ENCODE peak calls at places on chromosomes 3 and 15, in six cellular contexts. U is omental fat pad, Q is AG09309, V is body of pancreas, C is astrocyte of the cerebellum, P is GM06990. B is an unnamed sample.

GRCh38 chr3:18349197-18349798 is 75.8 kb downstream of the SATB1 start:
- DNase-seq in P (no peak), C (no peak), V (no peak), U (no peak), Q (no peak), B (no peak)

GRCh38 chr3:193885832-193886231 is 250.1 kb upstream of the HES1 start:
- DNase-seq in U (no peak), V (no peak), Q (no peak), P (no peak), C (no peak), B (no peak)

GRCh38 chr3:111851511-111851954 is 7.5 kb upstream of the PHLDB2 start:
- DNase-seq in U (no peak), V (no peak), P (no peak), C (no peak), Q (peak; percentile 34), B (no peak)

GRCh38 chr3:15646924-15647511 is 45.5 kb downstream of the BTD start:
- DNase-seq in C (peak; percentile 99), P (no peak), Q (peak; percentile 98), U (peak; percentile 42), V (peak; percentile 66), B (no peak)

GRCh38 chr3:45309876-45310275 is 78.5 kb upstream of the LARS2 start:
- DNase-seq in V (no peak), P (no peak), U (no peak), C (no peak), Q (no peak), B (no peak)

GRCh38 chr15:38154837-38155236 is 97.8 kb upstream of the SPRED1 start:
- DNase-seq in Q (no peak), C (no peak), V (no peak), P (no peak), U (no peak), B (no peak)

GRCh38 chr15:31554261-31554660 is 227.6 kb downstream of the KLF13 start:
- DNase-seq in P (no peak), C (peak; percentile 91), Q (peak; percentile 62), V (no peak), U (no peak), B (no peak)

GRCh38 chr15:74431645-74432044 is 2.1 kb downstream of the SEMA7A start:
- DNase-seq in C (no peak), U (no peak), P (no peak), Q (no peak), V (no peak), B (peak; percentile 25)

GRCh38 chr15:85927936-85928537 is 133.3 kb upstream of the KLHL25 start:
- DNase-seq in P (no peak), C (no peak), Q (no peak), V (no peak), U (no peak), B (no peak)

GRCh38 chr15:38647683-38648082 is 83.1 kb upstream of the RASGRP1 start:
- DNase-seq in V (no peak), P (no peak), Q (no peak), U (no peak), C (no peak), B (no peak)

GRCh38 chr3:142319094-142319493 is 93.7 kb upstream of the GK5 start:
- DNase-seq in P (no peak), C (no peak), U (no peak), V (no peak), Q (peak; percentile 13), B (no peak)

GRCh38 chr3:120470870-120471269 is 20.1 kb upstream of the FSTL1 start:
- DNase-seq in Q (no peak), V (no peak), U (no peak), C (no peak), P (no peak), B (no peak)

GRCh38 chr3:36394176-36394575 is 13.9 kb downstream of the STAC start:
- DNase-seq in C (no peak), V (no peak), P (no peak), Q (peak; percentile 27), U (no peak), B (no peak)

GRCh38 chr3:46312996-46313395 is 40.9 kb upstream of the CCR2 start:
- DNase-seq in V (no peak), Q (peak; percentile 11), C (no peak), P (no peak), U (peak; percentile 50), B (no peak)

GRCh38 chr3:117246771-117247555 is 537.4 kb downstream of the TUSC7 start:
- DNase-seq in U (no peak), P (no peak), Q (no peak), V (no peak), C (no peak), B (no peak)

GRCh38 chr3:25259871-25260270 is 168.2 kb upstream of the RARB start:
- DNase-seq in P (no peak), V (no peak), Q (no peak), C (peak; percentile 81), U (no peak), B (no peak)

GRCh38 chr15:38905634-38906033 is 341.0 kb upstream of the RASGRP1 start:
- DNase-seq in V (no peak), C (no peak), U (no peak), Q (no peak), P (no peak), B (no peak)

GRCh38 chr3:29144807-29145206 is 136.1 kb upstream of the RBMS3 start:
- DNase-seq in C (peak; percentile 6), P (no peak), U (no peak), V (peak; percentile 13), Q (peak; percentile 8), B (no peak)

GRCh38 chr15:90679959-90680358 is 37.2 kb upstream of the BLM start:
- DNase-seq in V (no peak), P (no peak), Q (no peak), U (no peak), C (no peak), B (no peak)

GRCh38 chr15:92068121-92068520 is 214.6 kb downstream of the SLCO3A1 start:
- DNase-seq in P (no peak), U (no peak), Q (no peak), V (no peak), C (no peak), B (no peak)

GRCh38 chr3:143699351-143699750 is 148.9 kb downstream of the SLC9A9 start:
- DNase-seq in C (no peak), P (no peak), V (no peak), Q (no peak), U (no peak), B (no peak)

GRCh38 chr3:150434263-150434662 is 26.2 kb downstream of the TSC22D2 start:
- DNase-seq in P (no peak), V (no peak), C (no peak), U (no peak), Q (no peak), B (no peak)

GRCh38 chr3:128383316-128384235 is 83.1 kb downstream of the DNAJB8 start:
- DNase-seq in U (peak; percentile 64), Q (no peak), P (no peak), C (no peak), V (peak; percentile 91), B (no peak)

GRCh38 chr15:61908241-61908640 is 152.0 kb downstream of the VPS13C start:
- DNase-seq in V (no peak), P (no peak), Q (no peak), U (no peak), C (no peak), B (no peak)
- TF ChIP-seq CTCF in V (no peak), P (no peak), Q (no peak), U (no peak), C (no peak), B (no peak)

GRCh38 chr3:138437281-138437680 is 2.9 kb downstream of the ESYT3 start:
- DNase-seq in U (no peak), Q (no peak), C (no peak), V (no peak), P (no peak), B (no peak)

GRCh38 chr3:138435840-138436239 is 1.4 kb downstream of the ESYT3 start:
- DNase-seq in C (no peak), P (no peak), Q (no peak), U (no peak), V (no peak), B (no peak)

GRCh38 chr3:138434276-138434874 is at the start of gene ESYT3:
- DNase-seq in P (peak; percentile 24), Q (no peak), C (no peak), V (peak; percentile 92), U (no peak), B (peak; percentile 54)

GRCh38 chr3:138433892-138434275 is 532 bp upstream of the ESYT3 start:
- DNase-seq in V (no peak), C (no peak), Q (no peak), U (no peak), P (no peak), B (no peak)

DNA sequence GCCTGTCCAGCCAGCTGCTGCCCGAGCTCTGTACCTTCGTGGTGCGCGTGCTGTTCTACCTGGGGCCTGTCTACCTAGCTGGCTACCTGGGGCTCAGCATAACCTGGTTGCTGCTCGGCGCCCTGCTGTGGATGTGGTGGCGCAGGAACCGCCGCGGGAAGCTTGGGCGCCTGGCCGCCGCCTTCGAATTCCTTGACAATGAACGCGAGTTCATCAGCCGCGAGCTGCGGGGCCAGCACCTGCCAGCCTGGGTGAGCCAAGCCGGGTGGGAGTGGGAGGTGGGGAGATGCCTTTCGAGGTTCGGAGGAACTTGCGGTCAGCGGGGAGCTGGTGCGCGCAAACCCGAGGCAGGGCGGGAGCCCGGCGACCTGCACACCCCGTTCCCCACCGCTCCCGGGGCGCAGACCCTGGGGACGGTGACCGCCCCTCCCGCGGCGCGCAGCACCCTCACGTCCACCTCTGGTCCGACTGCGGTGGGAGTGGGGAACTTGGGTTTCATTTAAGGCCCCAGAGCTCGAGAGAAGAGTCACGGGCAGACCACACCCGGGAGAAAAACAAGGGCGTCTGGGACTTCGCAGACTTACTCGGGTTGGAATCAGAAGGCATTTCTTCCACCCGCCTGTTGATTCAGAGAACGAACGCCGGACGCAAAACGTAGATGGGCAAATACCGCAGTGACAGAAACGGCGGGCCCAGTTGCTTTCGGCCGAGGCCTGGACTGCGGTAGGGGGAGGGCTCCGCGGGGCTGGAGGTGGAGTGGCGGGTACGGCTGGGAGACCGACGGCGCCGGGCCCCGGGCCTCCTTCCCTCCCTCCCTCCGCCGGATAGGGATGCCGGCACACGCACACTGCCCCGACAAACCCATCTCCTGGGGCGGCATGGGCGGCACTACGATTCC is 708 bp downstream of the ESYT3 start:
- DNase-seq in P (no peak), Q (no peak), V (peak; percentile 39), U (no peak), C (no peak), B (no peak)
- TF ChIP-seq CTCF in P (no peak), Q (no peak), V (no peak), U (no peak), C (no peak), B (no peak)

GRCh38 chr3:65039754-65040210 is 352.0 kb upstream of the ADAMTS9 start:
- DNase-seq in P (no peak), C (peak; percentile 79), V (no peak), Q (no peak), U (no peak), B (no peak)
- TF ChIP-seq CTCF in P (no peak), C (no peak), V (no peak), Q (no peak), U (no peak), B (no peak)

GRCh38 chr3:55483196-55484095 is 3.7 kb downstream of the WNT5A start:
- DNase-seq in V (no peak), U (no peak), C (no peak), P (peak; percentile 12), Q (no peak), B (peak; percentile 35)

GRCh38 chr3:55484191-55484644 is 2.9 kb downstream of the WNT5A start:
- DNase-seq in P (peak; percentile 11), C (no peak), V (peak; percentile 49), U (no peak), Q (no peak), B (peak; percentile 32)

GRCh38 chr3:55481067-55481917 is 5.8 kb downstream of the WNT5A start:
- DNase-seq in C (no peak), Q (peak; percentile 83), P (no peak), V (peak; percentile 38), U (no peak), B (no peak)

GRCh38 chr3:55482496-55483195 is 4.5 kb downstream of the WNT5A start:
- DNase-seq in U (no peak), C (no peak), P (peak; percentile 31), V (peak; percentile 31), Q (no peak), B (no peak)

GRCh38 chr3:55481918-55482495 is 5.1 kb downstream of the WNT5A start:
- DNase-seq in U (no peak), P (peak; percentile 37), Q (no peak), C (no peak), V (peak; percentile 39), B (peak; percentile 43)
- TF ChIP-seq CTCF in U (no peak), P (no peak), Q (peak; percentile 39), C (peak; percentile 47), V (no peak), B (no peak)

B was measured in GM13976.